ENCODE peak calls at places on chromosomes 12 and 14, in nine cellular contexts. V, N, I, B, C, M, S, X and H are unnamed samples.

GRCh38 chr14:77031680-77032482 is 3.4 kb upstream of the IRF2BPL start:
- DNase-seq in V (peak; percentile 82), N (no peak), I (peak; percentile 49), B (no peak), C (no peak), M (peak; percentile 80), S (peak; percentile 93), X (no peak), H (no peak)

GRCh38 chr12:120684523-120684932 is 2.4 kb upstream of the MLEC start:
- DNase-seq in V (no peak), N (no peak), I (no peak), B (no peak), C (no peak), M (peak; percentile 80), S (peak; percentile 26), X (peak; percentile 52), H (no peak)

GRCh38 chr14:85296466-85297210 is 233.3 kb upstream of the FLRT2 start:
- DNase-seq in V (no peak), N (no peak), I (no peak), B (no peak), C (no peak), M (peak; percentile 62), S (peak; percentile 70), X (peak; percentile 11), H (no peak)

GRCh38 chr12:108115123-108115745 is 13.9 kb upstream of the WSCD2 start:
- DNase-seq in V (no peak), N (no peak), I (no peak), B (no peak), C (no peak), M (no peak), S (no peak), X (no peak), H (no peak)

GRCh38 chr12:113261847-113262470 is 40.7 kb downstream of the TPCN1 start:
- DNase-seq in V (no peak), N (peak; percentile 58), I (no peak), B (no peak), C (no peak), M (no peak), S (peak; percentile 22), X (no peak), H (no peak)

GRCh38 chr12:88559199-88559598 is 21.1 kb downstream of the KITLG start:
- DNase-seq in V (no peak), N (no peak), I (no peak), B (no peak), C (no peak), M (no peak), S (no peak), X (no peak), H (no peak)

GRCh38 chr14:54902521-54903420 is at the start of gene GCH1:
- DNase-seq in V (peak; percentile 75), N (peak; percentile 69), I (peak; percentile 56), B (peak; percentile 87), C (peak; percentile 62), M (no peak), S (peak; percentile 16), X (peak; percentile 71), H (peak; percentile 70)

GRCh38 chr12:60148109-60148508 is 552.3 kb downstream of the SLC16A7 start:
- DNase-seq in V (no peak), N (no peak), I (no peak), B (no peak), C (no peak), M (peak; percentile 95), S (peak; percentile 92), X (peak; percentile 22), H (no peak)

GRCh38 chr14:67622675-67623074 is 3.0 kb downstream of the ARG2 start:
- DNase-seq in V (peak; percentile 69), N (peak; percentile 7), I (no peak), B (no peak), C (no peak), M (peak; percentile 81), S (peak; percentile 85), X (peak; percentile 36), H (no peak)

GRCh38 chr12:127559349-127560040 is 707.5 kb upstream of the TMEM132C start:
- DNase-seq in V (no peak), N (no peak), I (peak; percentile 22), B (no peak), C (no peak), M (peak; percentile 97), S (peak; percentile 94), X (peak; percentile 54), H (no peak)

GRCh38 chr14:58774531-58774930 is 136.8 kb downstream of the DACT1 start:
- DNase-seq in V (no peak), N (no peak), I (no peak), B (no peak), C (no peak), M (no peak), S (no peak), X (no peak), H (no peak)

GRCh38 chr12:3348055-3348454 is 142.9 kb upstream of the PRMT8 start:
- DNase-seq in V (peak; percentile 48), N (no peak), I (no peak), B (no peak), C (no peak), M (no peak), S (no peak), X (no peak), H (no peak)
- H3K4me3 ChIP-seq in V (no peak overlapping the region), N (no peak overlapping the region), I (no peak overlapping the region), B (no peak overlapping the region), C (no peak overlapping the region), M (no peak overlapping the region), S (no peak overlapping the region), X (no peak overlapping the region), H (no peak overlapping the region)

GRCh38 chr12:23083267-23083666 is 458.3 kb downstream of the ETNK1 start:
- DNase-seq in V (no peak), N (no peak), I (no peak), B (no peak), C (no peak), M (peak; percentile 98), S (peak; percentile 92), X (peak; percentile 2), H (no peak)
- H3K4me3 ChIP-seq in V (no peak overlapping the region), N (no peak overlapping the region), I (no peak overlapping the region), B (no peak overlapping the region), C (no peak overlapping the region), M (no peak overlapping the region), S (no peak overlapping the region), X (no peak overlapping the region), H (no peak overlapping the region)

DNA sequence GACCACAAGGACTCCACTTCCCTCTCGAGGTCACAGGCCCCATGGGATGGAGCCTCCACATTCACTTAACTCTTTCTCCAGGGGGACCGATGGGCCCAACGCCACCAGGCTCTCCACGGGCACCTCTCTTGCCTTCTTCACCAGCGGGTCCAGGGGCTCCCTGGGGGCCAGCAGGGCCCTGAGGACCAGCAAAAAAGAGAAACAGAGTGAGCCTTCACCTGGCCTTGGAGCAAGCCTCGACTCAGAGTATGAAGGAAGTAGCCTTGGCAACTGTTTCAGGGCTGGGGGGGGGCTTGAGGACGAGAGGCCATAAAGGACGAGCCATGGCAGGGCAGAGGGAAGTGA is 18.0 kb downstream of the COL2A1 start:
- DNase-seq in V (peak; percentile 50), N (no peak), I (no peak), B (peak; percentile 40), C (no peak), M (no peak), S (no peak), X (no peak), H (no peak)
- H3K4me3 ChIP-seq in V (no peak overlapping the region), N (no peak overlapping the region), I (no peak overlapping the region), B (no peak overlapping the region), C (no peak overlapping the region), M (no peak overlapping the region), S (no peak overlapping the region), X (no peak overlapping the region), H (no peak overlapping the region)

GRCh38 chr12:8145754-8146415 is 10.9 kb upstream of the ZNF705A start:
- DNase-seq in V (peak; percentile 95), N (no peak), I (peak; percentile 40), B (peak; percentile 94), C (no peak), M (peak; percentile 83), S (peak; percentile 85), X (no peak), H (no peak)
- H3K4me3 ChIP-seq in V (peak overlapping the region; percentile 35), N (no peak overlapping the region), I (peak overlapping the region; percentile 39), B (no peak overlapping the region), C (no peak overlapping the region), M (peak overlapping the region; percentile 9), S (no peak overlapping the region), X (no peak overlapping the region), H (no peak overlapping the region)

DNA sequence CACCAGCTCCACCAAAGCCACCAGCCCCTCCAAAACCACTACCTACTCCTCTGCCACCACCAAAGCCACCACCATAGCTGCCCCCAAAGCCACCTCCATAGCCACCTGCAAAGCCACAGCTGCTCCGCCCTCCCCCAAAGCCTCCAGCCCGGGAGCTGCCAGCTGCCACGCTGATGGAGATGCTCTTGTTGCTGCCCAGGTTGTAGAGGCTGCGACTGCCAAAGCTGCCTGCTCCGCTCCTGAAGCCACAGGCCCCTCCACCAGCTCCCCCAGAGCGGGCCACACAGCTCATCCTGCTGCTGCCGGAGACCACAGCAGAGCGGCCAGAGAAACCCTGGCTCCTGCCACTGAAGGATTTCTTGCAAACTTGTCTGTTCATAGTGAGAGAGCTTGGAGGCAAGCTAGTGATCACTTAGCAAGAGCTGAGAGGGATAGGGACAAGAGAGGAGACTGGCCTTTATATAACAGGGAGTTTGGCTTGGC is at the start of gene KRT76:
- DNase-seq in V (no peak), N (no peak), I (no peak), B (no peak), C (no peak), M (no peak), S (no peak), X (no peak), H (no peak)
- H3K4me3 ChIP-seq in V (no peak within 1 kb of the TSS), N (no peak within 1 kb of the TSS), I (no peak within 1 kb of the TSS), B (no peak within 1 kb of the TSS), C (no peak within 1 kb of the TSS), M (no peak within 1 kb of the TSS), S (no peak within 1 kb of the TSS), X (no peak within 1 kb of the TSS), H (no peak within 1 kb of the TSS)

GRCh38 chr12:93375906-93376305 is 1.8 kb upstream of the NUDT4 start:
- DNase-seq in V (no peak), N (no peak), I (no peak), B (no peak), C (no peak), M (no peak), S (no peak), X (no peak), H (no peak)
- H3K4me3 ChIP-seq in V (no peak overlapping the region), N (no peak overlapping the region), I (peak overlapping the region; percentile 78), B (no peak overlapping the region), C (no peak overlapping the region), M (no peak overlapping the region), S (no peak overlapping the region), X (no peak overlapping the region), H (peak overlapping the region; percentile 79)